ENCODE peak calls at places on chromosomes 13 and 19, in nine cellular contexts. One of them, this sample, is unnamed.

GRCh38 chr19:54128441-54128725 is 9.2 kb upstream of the CNOT3 start:
- DNase-seq in esophagus squamous epithelium: no peak
- DNase-seq in heart left ventricle: no peak
- DNase-seq in transverse colon: no peak
- DNase-seq in prostate gland: no peak
- DNase-seq in upper lobe of left lung: no peak
- DNase-seq in IMR-90: no peak
- DNase-seq in stomach: no peak
- DNase-seq in lower leg skin: no peak
- DNase-seq in this sample: no peak

GRCh38 chr13:100694722-100695644 is 20.4 kb upstream of the TMTC4 start:
- DNase-seq in lower leg skin: peak
- DNase-seq in upper lobe of left lung: no peak
- DNase-seq in IMR-90: peak
- DNase-seq in heart left ventricle: peak
- DNase-seq in transverse colon: peak
- DNase-seq in prostate gland: no peak
- DNase-seq in stomach: peak
- DNase-seq in esophagus squamous epithelium: no peak
- DNase-seq in this sample: peak

GRCh38 chr19:3062165-3063105 is at the start of gene TLE5:
- DNase-seq in upper lobe of left lung: peak
- DNase-seq in transverse colon: peak
- DNase-seq in IMR-90: no peak
- DNase-seq in esophagus squamous epithelium: no peak
- DNase-seq in lower leg skin: peak
- DNase-seq in heart left ventricle: peak
- DNase-seq in prostate gland: peak
- DNase-seq in stomach: peak
- DNase-seq in this sample: peak

GRCh38 chr19:10617409-10618121 is 7.8 kb upstream of the SLC44A2 start:
- DNase-seq in esophagus squamous epithelium: no peak
- DNase-seq in transverse colon: no peak
- DNase-seq in lower leg skin: no peak
- DNase-seq in prostate gland: peak
- DNase-seq in upper lobe of left lung: no peak
- DNase-seq in heart left ventricle: no peak
- DNase-seq in stomach: no peak
- DNase-seq in IMR-90: peak
- DNase-seq in this sample: no peak

GRCh38 chr19:38910488-38910887 is 1.5 kb downstream of the CCER2 start:
- DNase-seq in heart left ventricle: no peak
- DNase-seq in lower leg skin: no peak
- DNase-seq in stomach: no peak
- DNase-seq in transverse colon: no peak
- DNase-seq in esophagus squamous epithelium: no peak
- DNase-seq in IMR-90: no peak
- DNase-seq in upper lobe of left lung: peak
- DNase-seq in prostate gland: no peak
- DNase-seq in this sample: no peak

GRCh38 chr19:29724102-29724641 is 9.1 kb upstream of the C19orf12 start:
- DNase-seq in lower leg skin: no peak
- DNase-seq in upper lobe of left lung: peak
- DNase-seq in IMR-90: peak
- DNase-seq in transverse colon: no peak
- DNase-seq in stomach: no peak
- DNase-seq in prostate gland: no peak
- DNase-seq in esophagus squamous epithelium: no peak
- DNase-seq in heart left ventricle: no peak
- DNase-seq in this sample: no peak

GRCh38 chr13:56720841-56721240 is 419.9 kb upstream of the PRR20A start:
- DNase-seq in heart left ventricle: no peak
- DNase-seq in IMR-90: no peak
- DNase-seq in lower leg skin: no peak
- DNase-seq in esophagus squamous epithelium: no peak
- DNase-seq in upper lobe of left lung: no peak
- DNase-seq in stomach: no peak
- DNase-seq in transverse colon: no peak
- DNase-seq in prostate gland: no peak
- DNase-seq in this sample: no peak

GRCh38 chr13:76976488-76976887 is 15.4 kb upstream of the CLN5 start:
- DNase-seq in upper lobe of left lung: no peak
- DNase-seq in transverse colon: no peak
- DNase-seq in prostate gland: no peak
- DNase-seq in esophagus squamous epithelium: no peak
- DNase-seq in stomach: no peak
- DNase-seq in lower leg skin: no peak
- DNase-seq in IMR-90: no peak
- DNase-seq in heart left ventricle: no peak
- DNase-seq in this sample: no peak

GRCh38 chr13:30652746-30653145 is 35.0 kb downstream of the USPL1 start:
- DNase-seq in prostate gland: no peak
- DNase-seq in upper lobe of left lung: no peak
- DNase-seq in lower leg skin: no peak
- DNase-seq in IMR-90: no peak
- DNase-seq in esophagus squamous epithelium: no peak
- DNase-seq in stomach: no peak
- DNase-seq in transverse colon: no peak
- DNase-seq in heart left ventricle: no peak
- DNase-seq in this sample: no peak

GRCh38 chr19:58361900-58362271 is 665 bp downstream of the ZNF497 start:
- DNase-seq in heart left ventricle: peak
- DNase-seq in stomach: peak
- DNase-seq in esophagus squamous epithelium: no peak
- DNase-seq in prostate gland: peak
- DNase-seq in lower leg skin: no peak
- DNase-seq in IMR-90: peak
- DNase-seq in upper lobe of left lung: peak
- DNase-seq in transverse colon: peak
- DNase-seq in this sample: no peak

GRCh38 chr13:32253911-32254399 is 61.2 kb downstream of the ZAR1L start:
- DNase-seq in esophagus squamous epithelium: no peak
- DNase-seq in lower leg skin: no peak
- DNase-seq in heart left ventricle: no peak
- DNase-seq in upper lobe of left lung: no peak
- DNase-seq in stomach: peak
- DNase-seq in transverse colon: no peak
- DNase-seq in prostate gland: peak
- DNase-seq in IMR-90: no peak
- DNase-seq in this sample: no peak
- TF ChIP-seq POLR2A in esophagus squamous epithelium: no peak
- TF ChIP-seq POLR2A in lower leg skin: no peak
- TF ChIP-seq POLR2A in heart left ventricle: no peak
- TF ChIP-seq POLR2A in upper lobe of left lung: no peak
- TF ChIP-seq POLR2A in stomach: no peak
- TF ChIP-seq POLR2A in transverse colon: no peak
- TF ChIP-seq POLR2A in prostate gland: peak
- TF ChIP-seq POLR2A in IMR-90: no peak
- TF ChIP-seq POLR2A in this sample: no peak

GRCh38 chr19:12890787-12891552 is at the start of gene GCDH:
- DNase-seq in stomach: peak
- DNase-seq in esophagus squamous epithelium: peak
- DNase-seq in upper lobe of left lung: peak
- DNase-seq in prostate gland: peak
- DNase-seq in IMR-90: peak
- DNase-seq in transverse colon: peak
- DNase-seq in heart left ventricle: peak
- DNase-seq in lower leg skin: peak
- DNase-seq in this sample: peak
- TF ChIP-seq POLR2A in stomach: peak
- TF ChIP-seq POLR2A in esophagus squamous epithelium: peak
- TF ChIP-seq POLR2A in upper lobe of left lung: no peak
- TF ChIP-seq POLR2A in prostate gland: peak
- TF ChIP-seq POLR2A in IMR-90: no peak
- TF ChIP-seq POLR2A in transverse colon: peak
- TF ChIP-seq POLR2A in heart left ventricle: peak
- TF ChIP-seq POLR2A in lower leg skin: no peak
- TF ChIP-seq POLR2A in this sample: peak

GRCh38 chr19:45526143-45526542 is 18.9 kb downstream of the VASP start:
- DNase-seq in esophagus squamous epithelium: no peak
- DNase-seq in upper lobe of left lung: no peak
- DNase-seq in stomach: peak
- DNase-seq in heart left ventricle: peak
- DNase-seq in lower leg skin: no peak
- DNase-seq in IMR-90: peak
- DNase-seq in transverse colon: peak
- DNase-seq in prostate gland: peak
- DNase-seq in this sample: peak

GRCh38 chr19:45528744-45529453 is 21.6 kb downstream of the VASP start:
- DNase-seq in prostate gland: peak
- DNase-seq in esophagus squamous epithelium: no peak
- DNase-seq in heart left ventricle: peak
- DNase-seq in IMR-90: no peak
- DNase-seq in stomach: peak
- DNase-seq in transverse colon: peak
- DNase-seq in upper lobe of left lung: peak
- DNase-seq in lower leg skin: no peak
- DNase-seq in this sample: no peak

GRCh38 chr19:45526971-45527370 is 19.7 kb downstream of the VASP start:
- DNase-seq in lower leg skin: no peak
- DNase-seq in stomach: no peak
- DNase-seq in upper lobe of left lung: no peak
- DNase-seq in transverse colon: no peak
- DNase-seq in heart left ventricle: peak
- DNase-seq in esophagus squamous epithelium: no peak
- DNase-seq in IMR-90: no peak
- DNase-seq in prostate gland: no peak
- DNase-seq in this sample: no peak

GRCh38 chr19:45528149-45528743 is 21.0 kb downstream of the VASP start:
- DNase-seq in lower leg skin: no peak
- DNase-seq in transverse colon: no peak
- DNase-seq in stomach: no peak
- DNase-seq in prostate gland: peak
- DNase-seq in IMR-90: peak
- DNase-seq in upper lobe of left lung: no peak
- DNase-seq in heart left ventricle: peak
- DNase-seq in esophagus squamous epithelium: no peak
- DNase-seq in this sample: no peak

DNA sequence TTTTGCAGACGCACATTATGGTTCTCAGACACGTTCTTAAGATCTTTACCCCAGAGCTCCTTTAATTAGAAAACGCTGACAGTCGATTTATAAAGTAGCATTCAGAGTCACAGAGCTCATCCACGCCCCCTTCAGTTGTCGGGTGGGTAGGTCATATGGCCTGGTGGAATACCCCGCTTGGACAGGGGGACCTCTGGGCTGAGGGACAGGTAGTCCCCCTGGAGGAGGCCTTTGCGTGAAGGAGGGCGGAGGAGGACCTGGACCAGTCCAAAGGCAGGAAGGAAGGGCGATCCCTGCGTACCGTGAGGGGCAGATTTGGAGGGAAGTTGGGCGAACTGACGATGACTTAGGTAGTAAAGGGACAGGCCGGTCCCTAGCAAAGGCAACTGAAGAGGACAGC is 20.5 kb downstream of the VASP start:
- DNase-seq in prostate gland: no peak
- DNase-seq in stomach: no peak
- DNase-seq in esophagus squamous epithelium: no peak
- DNase-seq in upper lobe of left lung: no peak
- DNase-seq in transverse colon: no peak
- DNase-seq in heart left ventricle: peak
- DNase-seq in IMR-90: no peak
- DNase-seq in lower leg skin: no peak
- DNase-seq in this sample: no peak
- TF ChIP-seq POLR2A in prostate gland: no peak
- TF ChIP-seq POLR2A in stomach: no peak
- TF ChIP-seq POLR2A in esophagus squamous epithelium: no peak
- TF ChIP-seq POLR2A in upper lobe of left lung: no peak
- TF ChIP-seq POLR2A in transverse colon: no peak
- TF ChIP-seq POLR2A in heart left ventricle: no peak
- TF ChIP-seq POLR2A in IMR-90: no peak
- TF ChIP-seq POLR2A in lower leg skin: no peak
- TF ChIP-seq POLR2A in this sample: no peak

GRCh38 chr13:110638253-110638652 is 22.9 kb downstream of the NAXD start:
- DNase-seq in heart left ventricle: no peak
- DNase-seq in prostate gland: no peak
- DNase-seq in upper lobe of left lung: no peak
- DNase-seq in transverse colon: no peak
- DNase-seq in stomach: no peak
- DNase-seq in lower leg skin: no peak
- DNase-seq in esophagus squamous epithelium: no peak
- DNase-seq in IMR-90: no peak
- DNase-seq in this sample: no peak

GRCh38 chr13:110639935-110640334 is 24.6 kb downstream of the NAXD start:
- DNase-seq in stomach: no peak
- DNase-seq in transverse colon: no peak
- DNase-seq in esophagus squamous epithelium: no peak
- DNase-seq in upper lobe of left lung: no peak
- DNase-seq in prostate gland: no peak
- DNase-seq in lower leg skin: no peak
- DNase-seq in IMR-90: no peak
- DNase-seq in heart left ventricle: no peak
- DNase-seq in this sample: no peak

GRCh38 chr13:110637747-110638146 is 22.4 kb downstream of the NAXD start:
- DNase-seq in lower leg skin: no peak
- DNase-seq in heart left ventricle: no peak
- DNase-seq in upper lobe of left lung: no peak
- DNase-seq in stomach: no peak
- DNase-seq in esophagus squamous epithelium: no peak
- DNase-seq in IMR-90: no peak
- DNase-seq in prostate gland: no peak
- DNase-seq in transverse colon: no peak
- DNase-seq in this sample: no peak

GRCh38 chr13:110640591-110641029 is 25.3 kb downstream of the NAXD start:
- DNase-seq in heart left ventricle: peak
- DNase-seq in transverse colon: no peak
- DNase-seq in lower leg skin: no peak
- DNase-seq in esophagus squamous epithelium: no peak
- DNase-seq in prostate gland: no peak
- DNase-seq in IMR-90: peak
- DNase-seq in upper lobe of left lung: no peak
- DNase-seq in stomach: peak
- DNase-seq in this sample: no peak

DNA sequence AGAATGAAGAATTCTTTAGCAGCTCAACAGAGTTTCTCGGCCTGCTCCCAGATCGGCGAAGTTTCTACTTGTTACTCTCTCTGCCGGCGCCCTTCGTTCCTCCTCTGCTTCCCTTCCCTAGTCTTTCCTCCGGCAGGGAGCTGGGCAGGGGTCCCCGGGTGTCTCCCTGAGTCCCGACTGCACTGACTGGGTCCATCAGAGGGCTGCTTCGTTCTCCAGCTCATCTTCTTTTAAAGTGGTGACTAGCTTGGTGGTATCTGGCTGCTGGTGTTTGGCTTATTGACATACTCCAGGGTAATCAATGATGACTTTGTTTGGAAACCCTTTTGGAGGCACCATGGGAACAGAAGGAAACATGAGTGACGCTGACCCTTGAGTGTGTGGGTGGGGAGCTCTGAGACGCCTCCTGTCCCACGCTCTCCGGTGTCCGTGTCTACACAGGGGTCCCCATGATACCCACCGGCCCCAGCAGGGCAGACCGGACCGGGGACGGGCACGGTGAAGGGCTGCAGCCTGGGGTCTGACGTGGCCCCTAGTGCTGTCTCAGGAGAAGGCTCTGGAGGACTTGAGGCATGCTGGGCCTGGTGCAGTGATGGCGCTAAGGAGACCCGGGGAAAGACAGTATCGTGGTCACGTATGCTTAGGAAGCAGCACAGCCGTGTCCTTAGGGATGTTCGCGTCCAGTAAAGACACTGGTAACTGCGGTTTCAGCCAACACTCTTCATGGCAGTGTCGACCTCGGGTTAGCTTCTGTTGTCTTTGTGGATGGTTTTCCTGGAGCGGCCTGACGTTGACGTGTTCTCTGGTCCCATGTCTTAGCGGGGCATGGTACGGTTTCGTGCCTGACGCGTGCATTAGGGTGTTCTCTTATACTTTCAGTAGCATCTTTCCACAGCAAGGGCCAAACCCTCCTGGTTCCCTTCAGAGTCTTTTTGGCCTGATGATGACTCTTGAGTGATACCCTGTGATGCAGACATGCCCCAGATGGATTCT is 23.8 kb downstream of the NAXD start:
- DNase-seq in heart left ventricle: no peak
- DNase-seq in upper lobe of left lung: no peak
- DNase-seq in prostate gland: no peak
- DNase-seq in transverse colon: no peak
- DNase-seq in lower leg skin: no peak
- DNase-seq in stomach: peak
- DNase-seq in IMR-90: no peak
- DNase-seq in esophagus squamous epithelium: no peak
- DNase-seq in this sample: no peak
- TF ChIP-seq POLR2A in heart left ventricle: no peak
- TF ChIP-seq POLR2A in upper lobe of left lung: no peak
- TF ChIP-seq POLR2A in prostate gland: no peak
- TF ChIP-seq POLR2A in transverse colon: no peak
- TF ChIP-seq POLR2A in lower leg skin: no peak
- TF ChIP-seq POLR2A in stomach: no peak
- TF ChIP-seq POLR2A in IMR-90: no peak
- TF ChIP-seq POLR2A in esophagus squamous epithelium: no peak
- TF ChIP-seq POLR2A in this sample: no peak

This sample was measured in erythroblast.